ENCODE peak calls at places on chromosomes 5 and 9, in four cellular contexts. One of them, this sample, is unnamed.

GRCh38 chr5:134111741-134112647 is 2.5 kb upstream of the TCF7 start:
- DNase-seq in transverse colon: no peak
- DNase-seq in fibroblast of lung: no peak
- DNase-seq in fibroblast of the aortic adventitia: peak; percentile 52
- DNase-seq in this sample: peak; percentile 36

GRCh38 chr5:32712463-32713395 is 1.6 kb downstream of the NPR3 start:
- DNase-seq in transverse colon: no peak
- DNase-seq in fibroblast of lung: peak; percentile 34
- DNase-seq in fibroblast of the aortic adventitia: peak; percentile 57
- DNase-seq in this sample: no peak

GRCh38 chr9:127860260-127860659 is 5.8 kb upstream of the ENG start:
- DNase-seq in transverse colon: no peak
- DNase-seq in fibroblast of lung: no peak
- DNase-seq in fibroblast of the aortic adventitia: peak; percentile 41
- DNase-seq in this sample: no peak

GRCh38 chr5:150279618-150280017 is 10.0 kb downstream of the CAMK2A start:
- DNase-seq in transverse colon: no peak
- DNase-seq in fibroblast of lung: no peak
- DNase-seq in fibroblast of the aortic adventitia: no peak
- DNase-seq in this sample: no peak

GRCh38 chr5:14204785-14205321 is 61.7 kb downstream of the TRIO start:
- DNase-seq in transverse colon: peak; percentile 81
- DNase-seq in fibroblast of lung: peak; percentile 86
- DNase-seq in fibroblast of the aortic adventitia: peak; percentile 88
- DNase-seq in this sample: peak; percentile 83

GRCh38 chr5:116237917-116238502 is 153.2 kb downstream of the COMMD10 start:
- DNase-seq in transverse colon: no peak
- DNase-seq in fibroblast of lung: no peak
- DNase-seq in fibroblast of the aortic adventitia: no peak
- DNase-seq in this sample: no peak

GRCh38 chr5:58998539-58998938 is 415.7 kb downstream of the RAB3C start:
- DNase-seq in transverse colon: no peak
- DNase-seq in fibroblast of lung: no peak
- DNase-seq in fibroblast of the aortic adventitia: no peak
- DNase-seq in this sample: no peak

GRCh38 chr9:73155968-73156592 is 4.4 kb downstream of the ANXA1 start:
- DNase-seq in transverse colon: no peak
- DNase-seq in fibroblast of lung: no peak
- DNase-seq in fibroblast of the aortic adventitia: no peak
- DNase-seq in this sample: no peak

GRCh38 chr5:151255621-151256286 is 2.8 kb downstream of the GM2A start:
- DNase-seq in transverse colon: peak; percentile 29
- DNase-seq in fibroblast of lung: no peak
- DNase-seq in fibroblast of the aortic adventitia: no peak
- DNase-seq in this sample: no peak

GRCh38 chr9:109411069-109411761 is 86.9 kb downstream of the PTPN3 start:
- DNase-seq in transverse colon: no peak
- DNase-seq in fibroblast of lung: no peak
- DNase-seq in fibroblast of the aortic adventitia: no peak
- DNase-seq in this sample: no peak

GRCh38 chr5:15926586-15926985 is 253.0 kb downstream of the MARCHF11 start:
- DNase-seq in transverse colon: no peak
- DNase-seq in fibroblast of lung: peak; percentile 24
- DNase-seq in fibroblast of the aortic adventitia: peak; percentile 11
- DNase-seq in this sample: no peak

GRCh38 chr5:9437741-9438240 is 108.1 kb downstream of the SEMA5A start:
- DNase-seq in transverse colon: no peak
- DNase-seq in fibroblast of lung: peak; percentile 75
- DNase-seq in fibroblast of the aortic adventitia: peak; percentile 80
- DNase-seq in this sample: peak; percentile 89

GRCh38 chr9:125066839-125067619 is 76.3 kb downstream of the SCAI start:
- DNase-seq in transverse colon: no peak
- DNase-seq in fibroblast of lung: peak; percentile 66
- DNase-seq in fibroblast of the aortic adventitia: peak; percentile 64
- DNase-seq in this sample: no peak

GRCh38 chr5:154686490-154686889 is 68.7 kb upstream of the LARP1 start:
- DNase-seq in transverse colon: no peak
- DNase-seq in fibroblast of lung: no peak
- DNase-seq in fibroblast of the aortic adventitia: no peak
- DNase-seq in this sample: no peak

GRCh38 chr5:172766287-172767104 is 4.5 kb downstream of the DUSP1 start:
- DNase-seq in transverse colon: peak; percentile 65
- DNase-seq in fibroblast of lung: peak; percentile 94
- DNase-seq in fibroblast of the aortic adventitia: peak; percentile 84
- DNase-seq in this sample: peak; percentile 89

GRCh38 chr5:55232985-55233928 is at the start of gene CCNO:
- DNase-seq in transverse colon: peak; percentile 80
- DNase-seq in fibroblast of lung: peak; percentile 52
- DNase-seq in fibroblast of the aortic adventitia: peak; percentile 61
- DNase-seq in this sample: peak; percentile 44

GRCh38 chr5:164184158-164184557 is 678.7 kb downstream of the MAT2B start:
- DNase-seq in transverse colon: no peak
- DNase-seq in fibroblast of lung: no peak
- DNase-seq in fibroblast of the aortic adventitia: no peak
- DNase-seq in this sample: no peak

GRCh38 chr5:59660737-59661136 is 232.8 kb downstream of the PDE4D start:
- DNase-seq in transverse colon: no peak
- DNase-seq in fibroblast of lung: peak; percentile 71
- DNase-seq in fibroblast of the aortic adventitia: peak; percentile 14
- DNase-seq in this sample: peak; percentile 54

GRCh38 chr9:130672466-130672865 is 8.1 kb downstream of the PRDM12 start:
- DNase-seq in transverse colon: no peak
- DNase-seq in fibroblast of lung: no peak
- DNase-seq in fibroblast of the aortic adventitia: no peak
- DNase-seq in this sample: no peak

GRCh38 chr5:73365301-73365853 is 83.2 kb downstream of the FOXD1 start:
- DNase-seq in transverse colon: no peak
- DNase-seq in fibroblast of lung: peak; percentile 92
- DNase-seq in fibroblast of the aortic adventitia: peak; percentile 95
- DNase-seq in this sample: peak; percentile 80

GRCh38 chr9:116491219-116491618 is 195.9 kb upstream of the TRIM32 start:
- DNase-seq in transverse colon: no peak
- DNase-seq in fibroblast of lung: peak; percentile 23
- DNase-seq in fibroblast of the aortic adventitia: peak; percentile 32
- DNase-seq in this sample: no peak

GRCh38 chr9:92608221-92609141 is 61.5 kb downstream of the IPPK start:
- DNase-seq in transverse colon: no peak
- DNase-seq in fibroblast of lung: no peak
- DNase-seq in fibroblast of the aortic adventitia: peak; percentile 41
- DNase-seq in this sample: no peak

DNA sequence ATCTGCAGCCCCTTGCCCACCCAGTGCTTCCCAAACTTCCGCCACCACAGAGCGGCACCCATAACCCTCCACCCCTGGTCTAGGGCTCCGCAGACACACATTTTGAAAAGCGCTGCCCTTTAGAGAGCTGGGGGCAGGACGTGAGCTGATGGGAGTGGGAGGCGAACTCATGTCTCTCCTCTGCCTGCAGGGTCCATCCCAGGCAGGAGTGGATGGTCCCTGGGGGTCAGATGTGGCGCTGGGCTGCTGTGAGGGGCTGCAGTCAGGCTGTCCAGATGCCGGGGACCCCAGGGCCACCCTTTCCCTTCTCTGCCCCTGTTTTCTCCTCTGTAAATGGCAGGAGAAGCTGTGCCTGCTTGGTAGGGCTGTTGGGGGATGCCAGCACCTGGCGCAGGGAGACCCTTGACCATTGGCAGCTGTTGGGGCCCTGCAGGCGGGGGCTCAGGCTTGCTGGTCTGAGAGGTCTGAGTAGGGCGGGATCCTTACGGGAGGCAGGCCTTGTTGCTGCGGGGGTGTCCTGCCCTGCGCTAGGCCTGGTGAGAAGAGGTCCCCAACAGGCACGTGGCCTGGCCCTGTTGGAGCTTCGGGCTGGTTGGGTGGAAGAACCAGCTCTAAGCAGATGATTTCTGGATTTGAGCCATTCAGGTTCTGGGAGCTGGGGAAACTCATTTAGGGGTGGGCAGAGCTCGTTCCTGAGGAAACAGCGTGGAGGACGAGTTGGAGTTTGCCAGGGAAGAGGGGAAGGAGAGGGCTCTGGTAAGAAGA is 10.3 kb upstream of the RNU6ATAC start:
- DNase-seq in transverse colon: no peak
- DNase-seq in fibroblast of lung: no peak
- DNase-seq in fibroblast of the aortic adventitia: no peak
- DNase-seq in this sample: no peak
- H3K4me3 ChIP-seq in transverse colon: no peak overlapping the region
- H3K4me3 ChIP-seq in fibroblast of lung: no peak overlapping the region
- H3K4me3 ChIP-seq in fibroblast of the aortic adventitia: no peak overlapping the region
- H3K4me3 ChIP-seq in this sample: no peak overlapping the region

GRCh38 chr9:89177401-89178161 is 1.0 kb downstream of the SHC3 start:
- DNase-seq in transverse colon: no peak
- DNase-seq in fibroblast of lung: peak; percentile 41
- DNase-seq in fibroblast of the aortic adventitia: peak; percentile 52
- DNase-seq in this sample: no peak
- H3K4me3 ChIP-seq in transverse colon: peak overlapping the region; percentile 11
- H3K4me3 ChIP-seq in fibroblast of lung: peak overlapping the region; percentile 43
- H3K4me3 ChIP-seq in fibroblast of the aortic adventitia: peak overlapping the region; percentile 80
- H3K4me3 ChIP-seq in this sample: peak overlapping the region; percentile 83

DNA sequence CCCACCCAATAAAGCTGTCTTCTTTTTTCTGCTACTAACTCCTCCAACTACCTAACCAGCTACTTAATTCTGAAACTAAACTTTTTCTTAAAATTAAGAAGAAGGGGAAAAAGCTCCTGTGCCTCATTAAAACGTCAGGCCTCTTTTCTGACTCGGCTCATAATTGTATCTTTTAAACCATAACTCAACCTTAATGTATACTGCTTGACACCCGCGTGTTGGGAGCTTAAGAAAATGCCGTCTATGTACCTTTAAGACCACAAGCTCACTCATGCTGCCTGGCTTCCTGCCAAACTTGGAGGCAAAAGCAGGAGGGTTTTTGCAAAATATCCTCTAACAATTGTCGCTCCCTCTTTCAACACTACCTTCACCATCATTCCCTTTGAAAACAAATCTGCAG is 5.0 kb downstream of the EBF1 start:
- DNase-seq in transverse colon: peak; percentile 44
- DNase-seq in fibroblast of lung: peak; percentile 85
- DNase-seq in fibroblast of the aortic adventitia: peak; percentile 97
- DNase-seq in this sample: peak; percentile 90
- H3K4me3 ChIP-seq in transverse colon: no peak overlapping the region
- H3K4me3 ChIP-seq in fibroblast of lung: no peak overlapping the region
- H3K4me3 ChIP-seq in fibroblast of the aortic adventitia: peak overlapping the region; percentile 95
- H3K4me3 ChIP-seq in this sample: peak overlapping the region; percentile 24

GRCh38 chr9:131743501-131743900 is 3.6 kb upstream of the RAPGEF1 start:
- DNase-seq in transverse colon: no peak
- DNase-seq in fibroblast of lung: no peak
- DNase-seq in fibroblast of the aortic adventitia: no peak
- DNase-seq in this sample: no peak
- H3K4me3 ChIP-seq in transverse colon: no peak overlapping the region
- H3K4me3 ChIP-seq in fibroblast of lung: no peak overlapping the region
- H3K4me3 ChIP-seq in fibroblast of the aortic adventitia: no peak overlapping the region
- H3K4me3 ChIP-seq in this sample: no peak overlapping the region

GRCh38 chr9:137615387-137615871 is 3.4 kb upstream of the EHMT1 start:
- DNase-seq in transverse colon: no peak
- DNase-seq in fibroblast of lung: no peak
- DNase-seq in fibroblast of the aortic adventitia: no peak
- DNase-seq in this sample: no peak

GRCh38 chr9:137619240-137620090 is 660 bp downstream of the EHMT1 start:
- DNase-seq in transverse colon: peak; percentile 46
- DNase-seq in fibroblast of lung: peak; percentile 55
- DNase-seq in fibroblast of the aortic adventitia: peak; percentile 59
- DNase-seq in this sample: peak; percentile 33

GRCh38 chr9:137618105-137619067 is at the start of gene EHMT1:
- DNase-seq in transverse colon: peak; percentile 91
- DNase-seq in fibroblast of lung: peak; percentile 83
- DNase-seq in fibroblast of the aortic adventitia: peak; percentile 76
- DNase-seq in this sample: peak; percentile 57

GRCh38 chr9:137621131-137621757 is 2.4 kb downstream of the EHMT1 start:
- DNase-seq in transverse colon: no peak
- DNase-seq in fibroblast of lung: peak; percentile 33
- DNase-seq in fibroblast of the aortic adventitia: no peak
- DNase-seq in this sample: peak; percentile 41

DNA sequence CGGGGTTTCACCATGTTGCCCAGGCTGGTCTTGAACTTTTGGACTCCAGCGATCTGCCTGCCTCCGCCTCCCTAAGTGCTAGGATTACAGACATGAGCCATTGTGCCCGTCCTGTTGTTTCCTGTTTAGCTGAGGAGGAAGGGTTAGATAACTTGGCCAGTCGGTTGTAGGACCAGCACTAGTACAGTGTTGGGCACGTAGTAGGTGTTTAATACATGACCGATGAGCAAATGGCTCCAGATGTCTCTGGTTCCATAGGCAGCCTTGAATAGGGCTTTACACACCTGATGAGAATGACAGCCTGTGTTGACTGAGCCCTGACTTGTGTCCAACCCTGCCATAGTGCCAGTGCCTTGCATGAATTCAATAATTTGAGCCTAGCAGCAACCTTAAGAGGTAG is 1.8 kb downstream of the EHMT1 start:
- DNase-seq in transverse colon: no peak
- DNase-seq in fibroblast of lung: no peak
- DNase-seq in fibroblast of the aortic adventitia: no peak
- DNase-seq in this sample: no peak
- H3K4me3 ChIP-seq in transverse colon: no peak overlapping the region
- H3K4me3 ChIP-seq in fibroblast of lung: no peak overlapping the region
- H3K4me3 ChIP-seq in fibroblast of the aortic adventitia: peak overlapping the region; percentile 80
- H3K4me3 ChIP-seq in this sample: no peak overlapping the region

GRCh38 chr9:89405832-89406231 is 87.5 kb downstream of the SECISBP2 start:
- DNase-seq in transverse colon: peak; percentile 61
- DNase-seq in fibroblast of lung: no peak
- DNase-seq in fibroblast of the aortic adventitia: no peak
- DNase-seq in this sample: no peak
- H3K4me3 ChIP-seq in transverse colon: no peak overlapping the region
- H3K4me3 ChIP-seq in fibroblast of lung: no peak overlapping the region
- H3K4me3 ChIP-seq in fibroblast of the aortic adventitia: no peak overlapping the region
- H3K4me3 ChIP-seq in this sample: no peak overlapping the region

This sample was measured in brain microvascular endothelial cell.